ENCODE peak calls at places on chromosomes 12 and 14, in nine cellular contexts. Z is stimulated activated CD8-positive, alpha-beta memory T cell treated with anti-CD3 and anti-CD28 coated beads, Interleukin-4, amount 100 ng/mL, for 4 hours; X is NCI-H2171 treated with DMSO at 0.1 percent for 48 hours; Y is GM10248; I is AG08396; V is kidney tubule cell; D is NAMALWA; G is stimulated activated CD4-positive, alpha-beta T cell treated with anti-CD3 and anti-CD28 coated beads, Interleukin-4, amount 100 ng/mL, for 1 hour; K is kidney. N is an unnamed sample.

GRCh38 chr14:74571901-74572828 is 39.9 kb downstream of the LTBP2 start:
- DNase-seq in Z (no peak), X (peak; percentile 35), Y (no peak), I (peak; percentile 74), V (peak; percentile 100), D (no peak), G (no peak), K (no peak), N (peak; percentile 82)

GRCh38 chr12:119369907-119370546 is 35.5 kb downstream of the CCDC60 start:
- DNase-seq in Z (no peak), X (no peak), Y (no peak), I (no peak), V (no peak), D (no peak), G (no peak), K (no peak), N (no peak)

GRCh38 chr12:104682790-104683279 is 226.1 kb downstream of the CHST11 start:
- DNase-seq in Z (peak; percentile 53), X (no peak), Y (peak; percentile 72), I (no peak), V (no peak), D (peak; percentile 9), G (peak; percentile 67), K (no peak), N (no peak)

GRCh38 chr12:49868952-49869815 is 26.3 kb upstream of the BCDIN3D start:
- DNase-seq in Z (no peak), X (peak; percentile 99), Y (no peak), I (peak; percentile 76), V (peak; percentile 28), D (no peak), G (no peak), K (peak; percentile 97), N (peak; percentile 83)

GRCh38 chr12:92426346-92426745 is 276.4 kb upstream of the PLEKHG7 start:
- DNase-seq in Z (no peak), X (no peak), Y (no peak), I (no peak), V (no peak), D (no peak), G (no peak), K (no peak), N (no peak)

GRCh38 chr12:38921025-38921677 is 15.8 kb upstream of the CPNE8 start:
- DNase-seq in Z (no peak), X (peak; percentile 42), Y (peak; percentile 23), I (peak; percentile 18), V (peak; percentile 88), D (peak; percentile 61), G (peak; percentile 28), K (no peak), N (peak; percentile 42)

GRCh38 chr12:10557766-10558165 is 52.1 kb downstream of the EIF2S3B start:
- DNase-seq in Z (no peak), X (no peak), Y (no peak), I (no peak), V (peak; percentile 24), D (peak; percentile 40), G (no peak), K (no peak), N (no peak)

GRCh38 chr12:44509471-44509870 is 366.6 kb downstream of the NELL2 start:
- DNase-seq in Z (no peak), X (no peak), Y (no peak), I (no peak), V (peak; percentile 64), D (no peak), G (no peak), K (no peak), N (peak; percentile 14)

GRCh38 chr14:73877790-73878189 is 8.9 kb upstream of the ZNF410 start:
- DNase-seq in Z (no peak), X (no peak), Y (no peak), I (no peak), V (no peak), D (no peak), G (no peak), K (no peak), N (no peak)

N was measured in AG20443.